ENCODE peak calls at places on chromosomes 3 and 15, in four cellular contexts. S is CD4-positive, alpha-beta T cell; M is MCF 10A; B is A549. G is an unnamed sample.

GRCh38 chr3:172280406-172281051 is 167.7 kb downstream of the GHSR start:
- DNase-seq in M (no peak), B (no peak), S (no peak), G (no peak)

GRCh38 chr3:50520849-50521248 is 17.4 kb upstream of the CACNA2D2 start:
- DNase-seq in B (no peak), M (no peak), S (no peak), G (no peak)

GRCh38 chr3:71173421-71173975 is 410.0 kb downstream of the FOXP1 start:
- DNase-seq in S (no peak), B (no peak), M (peak), G (no peak)

GRCh38 chr3:183131186-183131585 is 31.3 kb downstream of the LAMP3 start:
- DNase-seq in B (no peak), S (no peak), M (no peak), G (no peak)

GRCh38 chr3:150286390-150287147 is 121.5 kb upstream of the TSC22D2 start:
- DNase-seq in M (peak), B (peak), S (no peak), G (peak)

GRCh38 chr3:11651900-11652299 is 8.2 kb upstream of the VGLL4 start:
- DNase-seq in S (no peak), M (peak), B (no peak), G (peak)

GRCh38 chr3:184808021-184808420 is 3.9 kb upstream of the VPS8 start:
- DNase-seq in M (no peak), S (no peak), B (peak), G (no peak)

GRCh38 chr3:133452603-133453313 is 52.9 kb downstream of the BFSP2 start:
- DNase-seq in B (peak), S (no peak), M (no peak), G (no peak)

GRCh38 chr3:55000546-55000945 is 72.7 kb upstream of the LRTM1 start:
- DNase-seq in B (peak), M (peak), S (no peak), G (no peak)

GRCh38 chr3:187841552-187841951 is 96.3 kb upstream of the BCL6 start:
- DNase-seq in M (peak), S (no peak), B (peak), G (no peak)

GRCh38 chr15:47822066-47822465 is 104.8 kb downstream of the SEMA6D start:
- DNase-seq in M (no peak), B (no peak), S (no peak), G (no peak)

GRCh38 chr15:33068531-33068990 is 126.0 kb downstream of the FMN1 start:
- DNase-seq in S (no peak), M (peak), B (peak), G (no peak)

GRCh38 chr3:94647131-94647530 is 584.3 kb downstream of the NSUN3 start:
- DNase-seq in B (peak), S (no peak), M (peak), G (no peak)

GRCh38 chr15:73822998-73823397 is 50.4 kb upstream of the TBC1D21 start:
- DNase-seq in M (peak), S (no peak), B (no peak), G (no peak)

GRCh38 chr3:149654188-149654601 is 3.6 kb downstream of the WWTR1 start:
- DNase-seq in S (no peak), M (peak), B (no peak), G (no peak)

GRCh38 chr3:69805491-69805890 is 66.2 kb downstream of the MITF start:
- DNase-seq in M (no peak), S (no peak), B (no peak), G (no peak)

GRCh38 chr3:179837374-179837773 is 184.5 kb downstream of the USP13 start:
- DNase-seq in S (no peak), B (no peak), M (no peak), G (no peak)

GRCh38 chr15:97483232-97483631 is 477.3 kb upstream of the ARRDC4 start:
- DNase-seq in S (no peak), M (no peak), B (no peak), G (no peak)

GRCh38 chr3:128348075-128348474 is 118.6 kb downstream of the DNAJB8 start:
- DNase-seq in M (no peak), S (no peak), B (no peak), G (no peak)

GRCh38 chr3:31729082-31729481 is 196.4 kb downstream of the STT3B start:
- DNase-seq in S (no peak), B (no peak), M (peak), G (no peak)

GRCh38 chr3:61053781-61054496 is 197.3 kb downstream of the FHIT start:
- DNase-seq in B (no peak), M (peak), S (no peak), G (no peak)

GRCh38 chr15:100704281-100705055 is 102.1 kb downstream of the ASB7 start:
- DNase-seq in B (no peak), M (peak), S (no peak), G (no peak)

GRCh38 chr15:63836579-63836978 is 2.8 kb upstream of the HERC1 start:
- DNase-seq in M (no peak), B (no peak), S (no peak), G (no peak)

DNA sequence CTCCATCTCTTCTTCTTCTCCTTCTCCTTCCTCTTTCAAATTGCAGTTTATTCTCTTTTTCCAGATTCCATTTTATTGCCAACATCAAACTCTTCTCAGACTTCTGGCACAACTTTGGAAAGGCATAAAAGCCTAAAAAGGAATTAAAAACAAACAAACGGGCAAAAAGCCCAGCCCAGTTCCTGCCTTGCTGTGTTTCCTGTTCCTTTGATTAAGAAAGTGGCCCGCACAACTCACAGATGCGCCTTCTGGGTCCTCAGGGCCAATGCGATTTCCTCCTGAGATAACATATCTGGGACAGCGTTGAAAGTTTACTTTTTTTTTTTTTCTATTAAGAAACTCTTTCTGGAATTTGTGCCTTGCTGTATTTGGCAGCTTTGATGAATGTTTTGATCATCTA is 158.8 kb upstream of the UBE3A start:
- DNase-seq in M (no peak), S (no peak), B (no peak), G (no peak)
- TF ChIP-seq CTCF in M (no peak), S (no peak), B (no peak), G (no peak)

DNA sequence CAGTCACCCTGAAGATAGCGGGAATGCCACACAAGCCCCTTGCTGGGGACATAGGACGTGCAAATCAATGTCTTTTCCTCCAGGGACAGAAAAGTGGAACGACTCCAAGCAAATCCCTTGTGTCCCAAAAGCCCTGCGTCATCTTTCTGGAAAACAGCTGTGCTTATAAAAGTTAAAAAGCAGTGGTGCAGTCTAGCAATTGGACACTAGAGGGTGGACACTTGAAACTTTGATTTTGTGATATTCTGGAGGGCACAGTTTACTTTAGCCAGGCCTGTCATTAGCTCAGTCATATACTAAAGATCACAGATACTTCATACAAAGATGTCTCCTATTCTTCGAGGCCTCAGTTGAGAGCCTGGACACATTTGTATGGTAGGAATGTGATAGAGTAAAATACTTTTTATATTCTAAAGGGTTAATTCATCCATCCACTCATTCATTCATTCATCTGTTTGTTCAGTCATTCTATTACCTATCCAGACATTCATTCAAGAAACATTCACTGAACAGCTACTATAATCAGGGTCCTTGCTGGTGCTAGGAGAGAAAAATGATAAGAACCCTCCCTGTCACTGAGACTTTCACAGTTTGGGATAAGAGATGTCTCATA is 63.8 kb upstream of the ANKRD34C start:
- DNase-seq in B (peak), M (peak), S (no peak), G (no peak)
- TF ChIP-seq CTCF in B (no peak), M (no peak), S (no peak), G (no peak)

DNA sequence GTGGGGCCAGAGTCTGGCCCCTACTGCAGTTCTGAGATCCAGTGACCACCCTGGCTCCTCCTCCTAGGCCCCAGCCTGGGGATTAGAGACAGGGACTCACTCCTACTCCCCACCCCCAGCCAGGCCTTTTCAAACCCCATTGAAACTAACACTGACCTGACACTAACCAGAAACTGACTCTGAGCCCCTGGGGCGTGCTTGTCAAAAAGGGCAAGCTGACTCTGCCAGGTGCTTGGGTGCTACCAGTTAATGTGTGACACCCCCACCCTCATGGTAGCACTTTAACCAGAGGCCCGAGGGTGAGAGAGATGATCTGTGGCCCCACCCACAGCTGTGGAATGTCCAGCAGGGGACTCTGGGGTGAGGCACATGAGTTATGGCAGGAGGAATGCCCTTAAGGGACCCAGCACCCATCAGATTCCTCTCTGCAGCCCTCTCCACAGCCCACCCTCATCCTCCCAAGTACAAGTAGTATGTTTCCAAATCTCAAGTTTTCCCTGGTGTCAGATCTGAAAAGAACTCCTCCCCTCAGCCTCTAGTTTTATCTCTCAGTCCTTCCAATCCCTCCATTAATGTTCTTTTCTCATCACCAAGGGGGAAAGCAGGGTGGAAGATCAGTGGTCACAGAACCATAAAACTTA is 1.4 kb downstream of the PTH1R start:
- DNase-seq in B (peak), M (no peak), S (no peak), G (no peak)
- TF ChIP-seq CTCF in B (no peak), M (no peak), S (no peak), G (no peak)

GRCh38 chr15:25852696-25853524 is 10.2 kb downstream of the ATP10A start:
- DNase-seq in B (peak), S (no peak), M (no peak), G (no peak)
- TF ChIP-seq CTCF in B (no peak), S (no peak), M (no peak), G (no peak)

G was measured in GM10248.